ENCODE peak calls at places on chromosomes 3 and 15, in six cellular contexts. T, C, Q, W, F and P are unnamed samples.

GRCh38 chr3:41711656-41712055 is 250.2 kb downstream of the ULK4 start:
- DNase-seq in T (no peak), C (no peak), Q (peak; percentile 77), W (no peak), F (no peak), P (no peak)

GRCh38 chr15:88029696-88030095 is 226.8 kb downstream of the NTRK3 start:
- DNase-seq in T (no peak), C (no peak), Q (no peak), W (no peak), F (no peak), P (no peak)

GRCh38 chr3:127064391-127065137 is 81.6 kb downstream of the PLXNA1 start:
- DNase-seq in T (no peak), C (no peak), Q (peak; percentile 67), W (peak; percentile 44), F (no peak), P (no peak)

GRCh38 chr15:74504418-74504817 is 36.6 kb upstream of the ARID3B start:
- DNase-seq in T (no peak), C (no peak), Q (no peak), W (peak; percentile 83), F (no peak), P (no peak)

GRCh38 chr3:188198001-188198400 is 44.0 kb downstream of the LPP start:
- DNase-seq in T (no peak), C (no peak), Q (no peak), W (no peak), F (no peak), P (no peak)

GRCh38 chr3:71421820-71422566 is 161.5 kb downstream of the FOXP1 start:
- DNase-seq in T (no peak), C (no peak), Q (no peak), W (no peak), F (no peak), P (no peak)

GRCh38 chr15:83204697-83205096 is 2.9 kb downstream of the HDGFL3 start:
- DNase-seq in T (no peak), C (no peak), Q (no peak), W (no peak), F (no peak), P (no peak)

GRCh38 chr3:38477057-38477820 is 18.9 kb upstream of the EXOG start:
- DNase-seq in T (no peak), C (no peak), Q (no peak), W (no peak), F (no peak), P (no peak)

GRCh38 chr15:47443839-47444238 is 273.5 kb upstream of the SEMA6D start:
- DNase-seq in T (no peak), C (no peak), Q (peak; percentile 34), W (peak; percentile 85), F (no peak), P (no peak)

GRCh38 chr3:12471228-12471627 is 13.1 kb upstream of the TSEN2 start:
- DNase-seq in T (no peak), C (no peak), Q (no peak), W (peak; percentile 99), F (no peak), P (no peak)

GRCh38 chr15:35000511-35000910 is 12.4 kb upstream of the ZNF770 start:
- DNase-seq in T (no peak), C (no peak), Q (peak; percentile 96), W (peak; percentile 90), F (no peak), P (no peak)

GRCh38 chr3:128584412-128585020 is 66.1 kb downstream of the RPN1 start:
- DNase-seq in T (peak; percentile 80), C (peak; percentile 82), Q (peak; percentile 79), W (peak; percentile 85), F (peak; percentile 81), P (peak; percentile 87)

GRCh38 chr15:51076898-51077564 is 17.7 kb downstream of the TNFAIP8L3 start:
- DNase-seq in T (peak; percentile 71), C (peak; percentile 73), Q (no peak), W (no peak), F (peak; percentile 28), P (peak; percentile 77)

GRCh38 chr3:147616998-147617619 is 207.9 kb downstream of the ZIC1 start:
- DNase-seq in T (no peak), C (no peak), Q (peak; percentile 25), W (peak; percentile 48), F (peak; percentile 38), P (no peak)

GRCh38 chr3:155979746-155980145 is 109.3 kb downstream of the GMPS start:
- DNase-seq in T (no peak), C (no peak), Q (peak; percentile 55), W (no peak), F (no peak), P (no peak)

GRCh38 chr15:98689431-98689861 is 41.1 kb downstream of the IGF1R start:
- DNase-seq in T (no peak), C (no peak), Q (peak; percentile 76), W (peak; percentile 52), F (no peak), P (no peak)

GRCh38 chr3:178195824-178196223 is 340.4 kb upstream of the KCNMB2 start:
- DNase-seq in T (no peak), C (no peak), Q (peak; percentile 79), W (peak; percentile 51), F (no peak), P (no peak)

GRCh38 chr15:45611305-45611704 is 23.5 kb upstream of the SQOR start:
- DNase-seq in T (no peak), C (no peak), Q (peak; percentile 53), W (peak; percentile 56), F (peak; percentile 26), P (no peak)